ENCODE peak calls at places on chromosomes 3 and 15, in eight cellular contexts. J, Y, O, A, U, F, G and N are unnamed samples.

GRCh38 chr3:82474711-82475110 is 713.3 kb upstream of the GBE1 start:
- DNase-seq in G (no peak), Y (no peak), A (no peak), J (no peak), U (no peak), F (no peak), O (no peak), N (no peak)

GRCh38 chr15:101540480-101541239 is 51.2 kb upstream of the PCSK6 start:
- DNase-seq in J (no peak), F (no peak), O (no peak), U (no peak), A (no peak), Y (no peak), G (no peak), N (no peak)

GRCh38 chr15:43249699-43250203 is 17.0 kb downstream of the TGM5 start:
- DNase-seq in A (no peak), U (no peak), F (no peak), J (no peak), G (no peak), O (no peak), Y (no peak), N (no peak)

GRCh38 chr3:194585880-194586281 is 47.3 kb downstream of the TMEM44 start:
- DNase-seq in F (no peak), O (no peak), J (no peak), Y (no peak), A (no peak), U (no peak), G (no peak), N (no peak)

GRCh38 chr3:13509066-13509815 is 29.1 kb downstream of the HDAC11 start:
- DNase-seq in U (no peak), F (peak; percentile 40), O (no peak), Y (no peak), A (peak; percentile 45), J (no peak), G (no peak), N (no peak)

GRCh38 chr15:70419046-70419445 is 321.3 kb upstream of the TLE3 start:
- DNase-seq in F (no peak), A (no peak), G (no peak), U (no peak), O (no peak), Y (no peak), J (no peak), N (no peak)

GRCh38 chr3:153216928-153217327 is 54.9 kb downstream of the RAP2B start:
- DNase-seq in O (no peak), A (no peak), J (no peak), Y (no peak), U (no peak), F (no peak), G (peak; percentile 36), N (no peak)

GRCh38 chr3:137039570-137039969 is 81.8 kb downstream of the IL20RB start:
- DNase-seq in A (no peak), J (no peak), Y (no peak), U (no peak), F (no peak), G (no peak), O (no peak), N (no peak)

GRCh38 chr15:57527382-57528091 is 64.2 kb upstream of the MYZAP start:
- DNase-seq in G (peak; percentile 86), A (no peak), Y (no peak), U (no peak), J (peak; percentile 61), F (no peak), O (no peak), N (no peak)

GRCh38 chr3:160038862-160039562 is 50.4 kb downstream of the IL12A start:
- DNase-seq in O (peak; percentile 60), J (no peak), A (no peak), U (no peak), F (peak; percentile 50), Y (no peak), G (peak; percentile 20), N (peak; percentile 15)

GRCh38 chr15:68209735-68210408 is 4.7 kb upstream of the CALML4 start:
- DNase-seq in O (peak; percentile 27), G (no peak), J (no peak), A (no peak), Y (no peak), U (no peak), F (no peak), N (no peak)

GRCh38 chr3:49855662-49856061 is 702 bp downstream of the TRAIP start:
- DNase-seq in F (no peak), G (no peak), O (no peak), U (no peak), Y (no peak), J (no peak), A (no peak), N (no peak)

GRCh38 chr3:155859859-155860258 is 5.6 kb upstream of the SLC33A1 start:
- DNase-seq in Y (no peak), F (no peak), O (no peak), U (no peak), J (no peak), A (no peak), G (peak; percentile 38), N (no peak)

GRCh38 chr3:71512000-71512399 is 71.5 kb downstream of the FOXP1 start:
- DNase-seq in J (no peak), O (no peak), A (no peak), G (no peak), Y (peak; percentile 47), F (no peak), U (no peak), N (no peak)

GRCh38 chr3:71511037-71511436 is 72.5 kb downstream of the FOXP1 start:
- DNase-seq in J (no peak), Y (no peak), F (no peak), O (no peak), A (no peak), G (peak; percentile 38), U (no peak), N (no peak)

GRCh38 chr3:71512544-71512943 is 71.0 kb downstream of the FOXP1 start:
- DNase-seq in Y (no peak), O (no peak), G (no peak), A (no peak), J (no peak), F (no peak), U (no peak), N (no peak)

GRCh38 chr3:71510485-71510884 is 73.0 kb downstream of the FOXP1 start:
- DNase-seq in A (no peak), U (no peak), F (no peak), G (peak; percentile 71), O (no peak), Y (no peak), J (no peak), N (no peak)

DNA sequence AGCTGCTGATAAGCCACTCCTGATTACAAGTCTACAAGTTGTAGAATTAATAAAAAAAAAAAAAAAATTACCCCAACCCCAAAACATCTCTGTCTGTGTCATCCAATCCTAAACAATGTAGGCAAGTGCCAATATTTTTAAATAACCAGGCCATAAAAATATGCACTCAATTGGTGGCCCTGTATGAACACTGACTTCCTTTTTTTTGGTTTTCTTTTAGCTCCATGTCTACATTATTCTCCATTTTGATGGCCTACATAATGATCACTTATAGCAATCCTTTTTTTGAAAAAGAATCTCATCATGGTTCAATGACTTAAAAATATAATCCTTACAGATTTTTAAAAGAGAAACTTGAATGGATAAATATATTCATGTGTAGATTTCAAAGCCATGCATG is 72.1 kb downstream of the FOXP1 start:
- DNase-seq in O (no peak), Y (no peak), A (no peak), F (no peak), U (no peak), J (no peak), G (no peak), N (no peak)
- H3K27ac ChIP-seq in O (no peak overlapping the region), Y (no peak overlapping the region), A (no peak overlapping the region), F (no peak overlapping the region), U (no peak overlapping the region), J (no peak overlapping the region), G (no peak overlapping the region), N (no peak overlapping the region)

GRCh38 chr15:64110945-64111678 is 15.3 kb downstream of the SNX1 start:
- DNase-seq in F (no peak), G (no peak), Y (no peak), J (no peak), U (no peak), O (no peak), A (no peak), N (no peak)

GRCh38 chr15:64102497-64102896 is 6.7 kb downstream of the SNX1 start:
- DNase-seq in A (no peak), Y (no peak), G (no peak), J (no peak), O (no peak), U (no peak), F (no peak), N (no peak)

GRCh38 chr15:64105113-64105704 is 9.4 kb downstream of the SNX1 start:
- DNase-seq in A (no peak), Y (no peak), U (no peak), F (no peak), G (peak; percentile 37), J (no peak), O (no peak), N (no peak)

GRCh38 chr15:64111679-64112050 is 15.9 kb downstream of the SNX1 start:
- DNase-seq in G (no peak), Y (no peak), U (no peak), A (no peak), J (no peak), F (no peak), O (no peak), N (no peak)

DNA sequence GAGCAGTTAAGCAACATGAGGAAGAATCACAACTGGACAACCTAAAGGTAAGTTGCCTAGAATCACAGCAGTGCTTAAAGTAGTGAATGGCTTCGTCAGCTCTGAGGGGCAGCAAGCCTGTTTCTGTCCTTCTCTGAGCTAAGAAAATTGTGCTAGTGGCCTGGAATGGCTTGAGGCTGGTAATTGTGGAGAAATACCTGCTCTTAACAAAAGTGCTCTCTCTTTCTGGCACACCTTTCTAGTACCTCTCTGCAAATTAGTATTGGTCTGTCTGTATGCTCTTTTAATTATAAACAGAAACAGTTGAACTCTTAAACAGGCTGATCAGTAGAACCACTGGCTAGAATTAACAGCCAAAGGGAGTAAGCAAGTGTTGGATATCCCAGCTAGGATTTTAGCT is 11.6 kb downstream of the SNX1 start:
- DNase-seq in G (no peak), J (no peak), Y (no peak), O (no peak), U (no peak), F (no peak), A (no peak), N (no peak)
- H3K4me1 ChIP-seq in G (peaks cover 11% of the 10 kb centered on the region), J (no peaks in the 10 kb centered on the region), Y (peaks cover 31% of the 10 kb centered on the region), O (peaks cover 9% of the 10 kb centered on the region), U (peaks cover 60% of the 10 kb centered on the region), F (peaks cover 74% of the 10 kb centered on the region), A (peaks cover 4% of the 10 kb centered on the region), N (peaks cover 78% of the 10 kb centered on the region)

GRCh38 chr3:130991126-130991525 is 35.5 kb downstream of the ASTE1 start:
- DNase-seq in U (no peak), O (no peak), Y (no peak), G (no peak), J (no peak), F (no peak), A (no peak), N (no peak)
- TF ChIP-seq CTCF in U (no peak), O (no peak), Y (no peak), G (no peak), J (no peak), F (no peak), A (no peak), N (no peak)

DNA sequence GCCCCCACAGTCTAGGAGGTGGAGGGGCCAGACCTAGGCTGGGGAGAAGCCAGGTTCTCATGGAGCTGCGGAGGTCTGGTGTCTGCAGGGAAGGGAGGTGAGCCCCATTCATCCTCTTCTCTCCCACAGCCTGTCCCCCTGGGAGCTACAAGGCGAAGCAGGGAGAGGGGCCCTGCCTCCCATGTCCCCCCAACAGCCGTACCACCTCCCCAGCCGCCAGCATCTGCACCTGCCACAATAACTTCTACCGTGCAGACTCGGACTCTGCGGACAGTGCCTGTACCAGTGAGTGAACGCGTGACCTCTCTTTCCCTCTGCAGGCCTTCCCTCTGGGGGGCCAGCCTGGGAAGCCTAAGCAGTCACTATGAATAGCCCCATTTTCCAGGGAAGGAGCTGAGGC is 14.1 kb downstream of the EPHB3 start:
- DNase-seq in O (no peak), F (no peak), Y (no peak), A (no peak), J (no peak), G (no peak), U (no peak), N (no peak)
- H3K27ac ChIP-seq in O (peak overlapping the region; percentile 82), F (no peak overlapping the region), Y (no peak overlapping the region), A (no peak overlapping the region), J (no peak overlapping the region), G (no peak overlapping the region), U (no peak overlapping the region), N (no peak overlapping the region)